ENCODE peak calls at places on chromosomes 7 and 10, in six cellular contexts. R, J, F, T, W and Y are unnamed samples.

GRCh38 chr7:99618726-99619125 is 2.0 kb downstream of the ZSCAN25 start:
- DNase-seq in R (no peak), J (no peak), F (no peak), T (peak), W (peak), Y (peak)

GRCh38 chr10:115856580-115856979 is 416.4 kb downstream of the GFRA1 start:
- DNase-seq in R (no peak), J (no peak), F (no peak), T (no peak), W (no peak), Y (no peak)

GRCh38 chr7:149853157-149853556 is 15.0 kb downstream of the ZNF862 start:
- DNase-seq in R (no peak), J (no peak), F (no peak), T (no peak), W (no peak), Y (no peak)

GRCh38 chr10:21173964-21174669 is 277.0 kb upstream of the NEBL start:
- DNase-seq in R (peak), J (peak), F (peak), T (peak), W (no peak), Y (peak)

GRCh38 chr10:46006219-46006618 is 24.2 kb downstream of the NCOA4 start:
- DNase-seq in R (no peak), J (no peak), F (no peak), T (peak), W (no peak), Y (peak)

GRCh38 chr7:9711259-9711658 is 1262.4 kb upstream of the PHF14 start:
- DNase-seq in R (no peak), J (no peak), F (no peak), T (no peak), W (no peak), Y (no peak)

GRCh38 chr7:143448429-143448828 is 5.2 kb downstream of the TAS2R60 start:
- DNase-seq in R (no peak), J (no peak), F (no peak), T (no peak), W (no peak), Y (no peak)

GRCh38 chr10:30189254-30189583 is 129.8 kb upstream of the JCAD start:
- DNase-seq in R (no peak), J (no peak), F (no peak), T (no peak), W (no peak), Y (no peak)

GRCh38 chr7:1458676-1459511 is at the start of gene MICALL2:
- DNase-seq in R (peak), J (peak), F (peak), T (peak), W (peak), Y (peak)

GRCh38 chr10:30447125-30447799 is 13.3 kb downstream of the MAP3K8 start:
- DNase-seq in R (no peak), J (no peak), F (no peak), T (peak), W (no peak), Y (peak)

GRCh38 chr10:55242544-55242943 is 441.5 kb upstream of the PCDH15 start:
- DNase-seq in R (no peak), J (no peak), F (no peak), T (no peak), W (no peak), Y (no peak)

GRCh38 chr10:21197006-21197405 is 299.9 kb upstream of the NEBL start:
- DNase-seq in R (no peak), J (no peak), F (no peak), T (no peak), W (no peak), Y (no peak)

GRCh38 chr10:25547391-25547790 is 372.6 kb downstream of the GPR158 start:
- DNase-seq in R (no peak), J (no peak), F (no peak), T (no peak), W (no peak), Y (no peak)

GRCh38 chr7:118312051-118312450 is 87.5 kb downstream of the ANKRD7 start:
- DNase-seq in R (no peak), J (no peak), F (no peak), T (no peak), W (no peak), Y (no peak)

GRCh38 chr10:47339759-47340612 is 8.2 kb upstream of the RBP3 start:
- DNase-seq in R (no peak), J (no peak), F (no peak), T (no peak), W (no peak), Y (no peak)

GRCh38 chr7:33926535-33926934 is 21.2 kb downstream of the BMPER start:
- DNase-seq in R (no peak), J (no peak), F (no peak), T (no peak), W (no peak), Y (peak)

GRCh38 chr7:16130127-16131110 is 290.9 kb downstream of the CRPPA start:
- DNase-seq in R (no peak), J (no peak), F (no peak), T (no peak), W (no peak), Y (no peak)

GRCh38 chr7:46301677-46302076 is 380.6 kb upstream of the IGFBP3 start:
- DNase-seq in R (no peak), J (no peak), F (no peak), T (peak), W (peak), Y (peak)

GRCh38 chr10:69439350-69439739 is 11.9 kb upstream of the TSPAN15 start:
- DNase-seq in R (no peak), J (no peak), F (peak), T (peak), W (no peak), Y (no peak)

GRCh38 chr7:43141091-43141490 is 28.6 kb downstream of the HECW1 start:
- DNase-seq in R (no peak), J (no peak), F (no peak), T (no peak), W (no peak), Y (no peak)

GRCh38 chr10:103281753-103282152 is 4.8 kb downstream of the INA start:
- DNase-seq in R (no peak), J (no peak), F (no peak), T (no peak), W (no peak), Y (no peak)

GRCh38 chr7:55507743-55508142 is 64.6 kb downstream of the VOPP1 start:
- DNase-seq in R (no peak), J (no peak), F (no peak), T (no peak), W (no peak), Y (no peak)

GRCh38 chr7:118844748-118845147 is 620.2 kb downstream of the ANKRD7 start:
- DNase-seq in R (no peak), J (no peak), F (no peak), T (no peak), W (no peak), Y (no peak)